ENCODE peak calls at places on chromosomes 13 and 19, in four cellular contexts. H is upper lobe of right lung, D is HS-5, I is Kasumi-1. E is an unnamed sample.
A peak's percentile ranks its signal among the peaks of the same experiment; 100 is the strongest.

GRCh38 chr13:112877496-112877895 is 91.5 kb upstream of the MCF2L start:
- DNase-seq in H (no peak), D (no peak), I (no peak), E (no peak)

GRCh38 chr13:50685491-50685890 is 158.0 kb downstream of the DLEU7 start:
- DNase-seq in H (no peak), D (no peak), I (peak; percentile 14), E (no peak)

GRCh38 chr13:110815471-110816204 is 99.2 kb downstream of the ANKRD10 start:
- DNase-seq in H (peak; percentile 30), D (no peak), I (no peak), E (no peak)

GRCh38 chr19:49398001-49398615 is 10.1 kb downstream of the KASH5 start:
- DNase-seq in H (no peak), D (no peak), I (no peak), E (no peak)

GRCh38 chr19:58356236-58356970 is 3.1 kb upstream of the A1BG start:
- DNase-seq in H (no peak), D (no peak), I (no peak), E (no peak)

GRCh38 chr13:24068472-24068871 is 92.0 kb upstream of the SPATA13 start:
- DNase-seq in H (no peak), D (no peak), I (no peak), E (no peak)

GRCh38 chr19:57566396-57567256 is 7.0 kb upstream of the ZNF550 start:
- DNase-seq in H (no peak), D (no peak), I (peak; percentile 32), E (no peak)

GRCh38 chr19:29785955-29786589 is 25.7 kb upstream of the CCNE1 start:
- DNase-seq in H (no peak), D (no peak), I (no peak), E (no peak)

GRCh38 chr13:29761815-29762214 is 88.6 kb downstream of the UBL3 start:
- DNase-seq in H (no peak), D (no peak), I (no peak), E (no peak)

GRCh38 chr13:65600702-65601101 is 1629.4 kb downstream of the PCDH9 start:
- DNase-seq in H (no peak), D (no peak), I (no peak), E (no peak)